ENCODE peak calls at places on chromosomes 2 and 18, in four cellular contexts. S is WTC11, N is K562, Y is HepG2. C is an unnamed sample.

GRCh38 chr2:96414161-96414713 is 78.7 kb downstream of the NCAPH start:
- DNase-seq in S (no peak), Y (no peak), N (no peak), C (no peak)

GRCh38 chr2:47429795-47430194 is 26.8 kb downstream of the MSH2 start:
- DNase-seq in N (no peak), S (no peak), Y (no peak), C (no peak)

GRCh38 chr18:45910405-45911023 is 56.6 kb downstream of the EPG5 start:
- DNase-seq in N (peak), Y (peak), S (peak), C (peak)

GRCh38 chr2:102504833-102505232 is 31.8 kb downstream of the SLC9A4 start:
- DNase-seq in S (no peak), N (no peak), Y (no peak), C (no peak)

GRCh38 chr2:186558512-186559276 is 31.2 kb upstream of the ITGAV start:
- DNase-seq in N (no peak), Y (no peak), S (no peak), C (no peak)

GRCh38 chr18:41268271-41268670 is 686.8 kb upstream of the PIK3C3 start:
- DNase-seq in S (no peak), Y (no peak), N (no peak), C (no peak)

GRCh38 chr2:196263181-196263747 is 91.9 kb upstream of the STK17B start:
- DNase-seq in N (peak), Y (no peak), S (no peak), C (no peak)

GRCh38 chr18:74513883-74514205 is 17.7 kb downstream of the CNDP2 start:
- DNase-seq in Y (no peak), S (no peak), N (no peak), C (no peak)

GRCh38 chr18:48002933-48003365 is 72.5 kb upstream of the SMAD2 start:
- DNase-seq in N (no peak), S (no peak), Y (no peak), C (peak)

GRCh38 chr18:37456873-37457272 is 108.7 kb downstream of the CELF4 start:
- DNase-seq in N (no peak), Y (no peak), S (no peak), C (no peak)

GRCh38 chr2:191631754-191632153 is 46.2 kb upstream of the NABP1 start:
- DNase-seq in Y (peak), N (peak), S (no peak), C (no peak)

GRCh38 chr2:32626591-32627221 is 1.1 kb upstream of the TTC27 start:
- DNase-seq in S (no peak), Y (no peak), N (no peak), C (no peak)

GRCh38 chr2:219722276-219722883 is 95.0 kb downstream of the SLC4A3 start:
- DNase-seq in N (no peak), Y (peak), S (no peak), C (no peak)

DNA sequence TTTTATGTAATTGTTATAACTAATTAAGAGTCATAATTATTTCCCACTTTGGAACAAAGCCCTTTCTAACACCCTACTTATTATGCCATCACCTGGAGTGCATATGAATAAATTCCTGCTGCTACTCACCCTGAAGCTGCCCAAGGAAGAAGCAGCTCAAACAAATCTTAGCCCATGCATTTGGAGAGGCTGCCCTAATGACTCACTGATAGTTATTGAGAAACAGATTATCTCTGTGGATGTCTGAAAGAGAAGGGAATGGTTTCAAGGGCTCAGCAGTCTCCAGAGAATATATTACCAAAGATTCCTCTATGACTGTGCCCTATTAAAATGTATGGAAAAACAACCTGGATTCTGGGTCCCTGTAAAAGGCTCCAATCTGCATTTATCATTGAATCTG is 81.0 kb downstream of the GPR39 start:
- DNase-seq in N (no peak), S (no peak), Y (no peak), C (no peak)
- TF ChIP-seq HMGXB4 in N (no peak), S (no peak), Y (no peak), C (no peak)

GRCh38 chr2:15042824-15043223 is 410.3 kb downstream of the LRATD1 start:
- DNase-seq in Y (no peak), S (no peak), N (no peak), C (no peak)
- TF ChIP-seq HMGXB4 in Y (no peak), S (no peak), N (no peak), C (no peak)

GRCh38 chr2:68838641-68839040 is 32.6 kb downstream of the BMP10 start:
- DNase-seq in Y (no peak), S (no peak), N (no peak), C (no peak)
- TF ChIP-seq HMGXB4 in Y (no peak), S (no peak), N (no peak), C (no peak)

GRCh38 chr2:98903767-98904485 is 32.1 kb downstream of the CRACDL start:
- DNase-seq in Y (no peak), N (no peak), S (no peak), C (no peak)
- TF ChIP-seq HMGXB4 in Y (no peak), N (no peak), S (no peak), C (no peak)

DNA sequence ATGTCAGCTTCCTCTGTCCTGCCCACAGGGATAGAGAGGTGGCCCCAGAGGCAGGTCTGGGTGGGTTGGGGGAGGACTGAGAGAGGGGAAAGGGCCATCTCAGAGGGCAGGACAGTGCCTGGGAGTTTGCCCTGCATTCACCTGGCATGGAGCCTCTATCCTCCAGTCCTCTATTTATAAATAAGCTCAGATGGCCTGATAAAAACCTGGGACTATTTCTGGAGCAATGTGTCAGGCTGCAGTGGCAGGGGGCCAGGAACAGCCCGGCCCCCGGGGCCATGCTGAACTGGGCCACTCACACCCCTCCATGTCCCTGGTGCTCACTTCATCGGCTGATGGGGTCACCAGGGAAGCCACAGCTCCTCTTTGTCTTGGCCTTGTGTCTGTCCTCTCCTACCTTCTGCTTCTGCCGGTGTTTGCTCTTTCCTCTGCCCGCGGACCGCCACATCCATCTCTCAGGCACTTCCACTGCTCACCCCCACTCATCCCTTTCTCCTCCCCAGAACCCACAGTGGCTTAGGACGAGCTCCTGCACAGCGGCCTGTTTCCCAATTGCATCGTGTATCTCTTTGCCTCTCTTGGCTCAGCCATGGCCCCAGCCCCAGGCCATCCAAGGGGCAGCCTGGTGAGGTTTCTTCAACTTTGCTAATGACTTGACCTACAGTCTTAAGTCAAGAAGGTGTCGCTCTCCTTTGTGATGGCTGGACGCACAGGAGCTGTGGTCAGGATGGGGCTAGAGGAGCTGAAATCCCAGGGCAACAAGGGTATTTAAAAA is 38.8 kb downstream of the SCTR start:
- DNase-seq in Y (no peak), N (no peak), S (no peak), C (no peak)
- TF ChIP-seq HMGXB4 in Y (no peak), N (no peak), S (no peak), C (no peak)

DNA sequence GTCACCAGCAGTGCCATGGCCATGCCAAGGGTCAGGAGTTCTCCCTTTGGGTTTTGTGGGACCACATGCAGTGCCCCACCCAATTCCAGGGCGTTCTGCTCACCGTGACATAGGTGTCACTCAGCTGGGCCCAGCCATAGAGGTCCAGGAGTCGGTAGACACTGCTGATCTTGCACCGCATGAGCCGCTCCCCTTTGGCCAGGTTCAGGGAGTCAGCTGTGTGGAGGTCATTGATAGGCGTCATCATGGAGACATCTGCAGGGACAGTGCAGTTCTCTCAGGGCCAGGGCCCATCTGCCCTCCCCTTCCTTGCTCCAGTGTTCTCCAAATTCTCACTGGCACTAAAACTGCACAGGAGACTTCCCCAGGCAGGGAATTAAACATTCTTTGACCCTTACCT is 71.9 kb downstream of the ADD2 start:
- DNase-seq in Y (no peak), N (no peak), S (no peak), C (no peak)
- TF ChIP-seq HMGXB4 in Y (no peak), N (no peak), S (no peak), C (no peak)

GRCh38 chr2:201180010-201180409 is 2.9 kb upstream of the CASP10 start:
- DNase-seq in S (no peak), Y (peak), N (no peak), C (peak)
- TF ChIP-seq HMGXB4 in S (no peak), Y (no peak), N (no peak), C (no peak)

GRCh38 chr2:17863539-17863938 is 14.9 kb upstream of the KCNS3 start:
- DNase-seq in Y (no peak), S (no peak), N (no peak), C (no peak)
- TF ChIP-seq HMGXB4 in Y (no peak), S (no peak), N (no peak), C (no peak)

DNA sequence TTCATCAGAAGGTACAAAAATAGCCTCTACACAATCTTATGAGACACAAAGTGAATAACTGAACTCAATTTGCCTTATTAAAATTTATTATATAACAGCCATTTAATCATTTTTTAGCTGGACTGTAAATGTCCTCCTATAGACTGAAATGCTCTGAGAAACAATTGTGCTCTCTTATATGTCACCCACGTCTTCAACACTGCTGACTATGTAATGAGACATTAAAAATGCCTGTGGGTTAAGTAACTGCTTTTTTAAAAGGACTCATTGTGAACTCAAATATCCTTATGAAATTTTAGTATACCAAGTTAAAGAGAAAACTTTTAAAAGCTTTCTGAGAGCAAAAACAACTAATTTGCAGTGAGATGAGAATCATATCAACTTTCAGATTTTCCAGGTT is 10.4 kb upstream of the GALNT1 start:
- DNase-seq in Y (no peak), N (no peak), S (no peak), C (no peak)
- TF ChIP-seq HMGXB4 in Y (no peak), N (no peak), S (no peak), C (no peak)

DNA sequence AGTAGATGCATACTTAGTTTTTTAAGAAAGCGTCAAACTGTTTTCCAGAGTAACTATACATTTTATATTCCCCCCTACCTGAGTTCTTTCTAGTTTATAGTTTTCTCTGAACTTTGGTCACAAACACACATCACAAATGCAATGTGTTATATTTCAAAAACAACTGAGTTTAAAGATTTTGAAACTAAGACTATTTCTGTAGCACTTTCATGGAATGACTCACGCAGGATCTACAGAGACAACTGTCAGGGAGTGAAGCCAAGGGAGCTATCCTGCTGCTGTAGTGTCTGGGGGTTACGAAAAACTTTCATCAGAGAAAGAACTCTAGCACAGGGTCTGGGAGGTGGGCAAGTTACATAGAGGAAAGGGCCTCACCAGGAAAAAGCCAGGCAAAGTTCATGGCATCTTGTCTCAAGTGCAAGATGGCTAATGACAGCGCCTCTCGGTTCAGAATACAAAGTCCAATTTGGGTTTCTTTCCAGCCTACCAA is 66.8 kb downstream of the UXS1 start:
- DNase-seq in S (no peak), Y (peak), N (no peak), C (no peak)
- TF ChIP-seq HMGXB4 in S (no peak), Y (no peak), N (no peak), C (no peak)